ENCODE peak calls at places on chromosomes 5 and 9, in seven cellular contexts. O is ovary; G is CD4-positive, CD25-positive, alpha-beta regulatory T cell; C is stomach; H is effector memory CD4-positive, alpha-beta T cell; E is HepG2; V is GM23248. Y is an unnamed sample.

GRCh38 chr5:93604119-93604963 is 21.3 kb downstream of the NR2F1 start:
- DNase-seq in V (peak; percentile 54), G (no peak), H (no peak), C (no peak), O (peak; percentile 54), E (no peak), Y (no peak)

GRCh38 chr5:143898914-143899591 is 87.1 kb downstream of the HMHB1 start:
- DNase-seq in C (no peak), H (no peak), O (no peak), E (no peak), G (no peak), V (no peak), Y (peak; percentile 8)

GRCh38 chr9:78298046-78298511 is 1.2 kb downstream of the PSAT1 start:
- DNase-seq in E (peak; percentile 28), V (peak; percentile 25), H (no peak), G (peak; percentile 15), O (no peak), C (no peak), Y (no peak)

GRCh38 chr5:155733935-155734334 is 593.0 kb upstream of the SGCD start:
- DNase-seq in O (no peak), E (no peak), G (no peak), H (no peak), C (no peak), V (no peak), Y (no peak)

GRCh38 chr9:129237195-129237611 is 59.1 kb upstream of the IER5L start:
- DNase-seq in H (no peak), E (no peak), G (peak; percentile 67), O (peak; percentile 64), C (no peak), V (peak; percentile 76), Y (peak; percentile 52)

GRCh38 chr5:173454764-173455598 is 126.8 kb upstream of the STC2 start:
- DNase-seq in V (peak; percentile 98), C (no peak), H (no peak), G (no peak), E (peak; percentile 62), O (no peak), Y (no peak)

GRCh38 chr5:114311943-114312342 is 49.9 kb upstream of the KCNN2 start:
- DNase-seq in C (no peak), H (no peak), G (no peak), V (no peak), O (no peak), E (no peak), Y (no peak)

GRCh38 chr5:99331061-99331460 is 402.3 kb upstream of the CHD1 start:
- DNase-seq in V (no peak), C (no peak), G (no peak), E (no peak), O (no peak), H (no peak), Y (no peak)

GRCh38 chr5:544675-545330 is 20.6 kb upstream of the SLC9A3 start:
- DNase-seq in H (no peak), G (no peak), E (no peak), O (no peak), V (no peak), C (no peak), Y (no peak)

GRCh38 chr5:69271376-69271775 is 36.7 kb downstream of the CDK7 start:
- DNase-seq in H (no peak), E (no peak), V (peak; percentile 77), C (no peak), O (no peak), G (no peak), Y (no peak)

GRCh38 chr9:73154760-73155159 is 3.1 kb downstream of the ANXA1 start:
- DNase-seq in E (no peak), C (no peak), O (no peak), V (peak; percentile 43), G (no peak), H (no peak), Y (peak; percentile 49)

GRCh38 chr5:134127376-134127861 is 12.9 kb downstream of the TCF7 start:
- DNase-seq in G (no peak), E (no peak), C (peak; percentile 49), O (no peak), V (no peak), H (peak; percentile 66), Y (no peak)

GRCh38 chr5:112691758-112692157 is 45.9 kb upstream of the APC start:
- DNase-seq in C (no peak), E (peak; percentile 65), V (no peak), H (no peak), O (no peak), G (peak; percentile 68), Y (peak; percentile 1)

GRCh38 chr5:156541582-156541981 is 214.6 kb downstream of the SGCD start:
- DNase-seq in H (no peak), G (no peak), V (no peak), E (no peak), C (no peak), O (no peak), Y (no peak)

GRCh38 chr9:113409883-113410206 is 630 bp downstream of the POLE3 start:
- DNase-seq in E (no peak), G (no peak), H (no peak), C (peak; percentile 29), V (no peak), O (no peak), Y (no peak)

GRCh38 chr5:148970228-148970627 is 92.6 kb downstream of the SH3TC2 start:
- DNase-seq in E (no peak), O (no peak), H (no peak), C (peak; percentile 67), V (no peak), G (no peak), Y (no peak)

GRCh38 chr5:124596595-124597388 is 149.6 kb downstream of the ZNF608 start:
- DNase-seq in H (no peak), O (no peak), G (no peak), V (peak; percentile 80), C (no peak), E (peak; percentile 89), Y (no peak)
- H3K27ac ChIP-seq in H (no peak overlapping the region), O (no peak overlapping the region), G (no peak overlapping the region), V (no peak overlapping the region), C (no peak overlapping the region), E (peak overlapping the region; percentile 37), Y (no peak overlapping the region)

DNA sequence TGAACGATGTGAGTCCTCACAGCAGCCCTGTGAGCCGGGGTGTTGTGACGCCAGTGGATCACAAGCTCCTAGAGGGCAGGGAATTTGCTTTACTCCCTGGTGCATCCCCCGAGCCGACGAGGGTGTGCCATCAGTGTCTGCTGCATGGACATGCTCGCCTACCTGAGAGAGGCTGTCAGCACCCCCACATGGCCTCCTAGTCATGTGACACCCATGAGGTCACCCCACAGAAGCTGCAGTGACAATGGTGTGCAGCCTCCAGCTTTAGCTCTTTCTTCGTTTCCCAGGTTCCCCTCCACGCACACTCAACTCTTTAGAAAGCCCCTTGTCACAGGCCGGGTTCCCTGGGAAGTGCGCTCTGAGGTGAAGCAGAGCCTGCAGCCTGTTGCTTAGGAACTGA is 19.8 kb upstream of the GABBR2 start:
- DNase-seq in C (no peak), O (no peak), G (no peak), H (no peak), V (no peak), E (no peak), Y (no peak)
- H3K4me1 ChIP-seq in C (no peaks in the 10 kb centered on the region), O (no peaks in the 10 kb centered on the region), G (no peaks in the 10 kb centered on the region), H (no peaks in the 10 kb centered on the region), V (peaks cover 9% of the 10 kb centered on the region), E (no peaks in the 10 kb centered on the region), Y (no peaks in the 10 kb centered on the region)

GRCh38 chr5:72557147-72557501 is 49.9 kb upstream of the ZNF366 start:
- DNase-seq in H (no peak), O (no peak), V (no peak), E (no peak), G (no peak), C (no peak), Y (no peak)
- H3K27ac ChIP-seq in H (no peak overlapping the region), O (peak overlapping the region; percentile 72), V (no peak overlapping the region), E (no peak overlapping the region), G (no peak overlapping the region), C (peak overlapping the region; percentile 42), Y (no peak overlapping the region)

DNA sequence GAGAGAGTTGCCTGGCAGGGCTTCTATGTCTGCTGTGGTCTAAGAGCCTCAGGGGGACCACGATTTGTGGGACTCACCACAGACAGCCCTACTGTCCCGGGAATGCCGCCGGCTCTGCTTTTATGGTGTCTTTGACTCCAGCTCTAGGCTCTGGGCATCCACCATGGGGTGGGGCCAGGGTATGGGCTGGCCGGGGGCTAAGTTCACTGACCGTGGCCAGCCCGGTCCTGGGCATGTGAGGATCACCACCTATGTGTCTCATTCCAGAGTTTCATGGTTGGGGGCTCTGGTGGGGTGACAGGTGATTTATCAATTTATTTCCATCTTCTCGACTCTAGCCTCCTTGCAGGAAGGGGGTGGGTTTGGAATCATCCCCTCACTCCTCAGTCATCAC is 139.4 kb downstream of the GADD45G start:
- DNase-seq in C (no peak), H (no peak), O (no peak), V (no peak), G (no peak), E (no peak), Y (no peak)
- H3K4me1 ChIP-seq in C (no peaks in the 10 kb centered on the region), H (peaks cover 71% of the 10 kb centered on the region), O (no peaks in the 10 kb centered on the region), V (no peaks in the 10 kb centered on the region), G (peaks cover 59% of the 10 kb centered on the region), E (no peaks in the 10 kb centered on the region), Y (peaks cover 61% of the 10 kb centered on the region)

DNA sequence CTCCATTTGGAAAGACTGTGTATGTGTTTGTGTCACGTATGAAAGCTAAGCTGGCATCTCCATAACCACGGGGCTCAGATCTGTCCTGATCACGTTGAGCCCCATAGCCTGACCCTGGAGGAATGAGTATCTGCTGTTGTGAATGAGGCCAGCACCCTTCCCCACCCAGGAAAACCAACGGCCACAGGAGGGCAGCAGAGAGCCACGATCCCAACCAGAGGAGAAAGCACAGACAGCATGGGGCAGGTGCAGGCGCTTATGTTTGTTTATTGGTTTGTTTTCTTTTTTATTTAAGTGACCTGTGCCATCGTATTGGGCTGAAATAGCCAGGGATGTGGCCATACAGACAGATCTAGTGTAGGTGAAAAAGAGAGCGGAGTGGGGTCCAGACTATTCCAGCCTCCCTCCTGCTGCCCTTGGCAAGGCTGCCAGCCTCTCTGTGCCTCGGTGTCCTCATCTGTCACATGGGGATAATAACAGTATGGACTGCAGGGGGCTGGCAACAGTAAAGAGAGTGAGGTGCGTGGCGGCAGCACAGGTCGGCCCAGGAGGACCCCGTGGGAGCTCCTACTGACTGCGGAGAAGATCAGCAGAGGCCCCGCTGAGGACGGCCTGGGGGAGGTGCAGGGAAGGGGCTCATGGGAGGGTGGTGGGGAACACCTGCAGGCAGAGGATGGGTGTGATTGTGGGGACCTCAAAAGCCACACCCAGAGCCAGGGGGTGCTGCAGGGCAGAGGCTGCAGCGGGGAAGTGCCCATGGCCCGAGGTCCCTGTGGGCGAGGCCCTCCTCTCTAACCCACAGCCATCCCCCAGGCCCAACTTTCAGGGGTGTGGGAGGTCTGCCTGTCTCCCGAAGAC is 12.1 kb downstream of the OR2V2 start:
- DNase-seq in H (peak; percentile 80), O (peak; percentile 93), C (peak; percentile 90), E (peak; percentile 67), V (peak; percentile 80), G (peak; percentile 87), Y (peak; percentile 85)
- H3K27ac ChIP-seq in H (peak overlapping the region; percentile 92), O (peak overlapping the region; percentile 64), C (peak overlapping the region; percentile 49), E (no peak overlapping the region), V (peak overlapping the region; percentile 87), G (peak overlapping the region; percentile 97), Y (peak overlapping the region; percentile 96)